ENCODE peak calls at places on chromosomes 7 and 10, in five cellular contexts. D is globus pallidus, U is iris pigment epithelial cell, R is D721Med, S is dorsolateral prefrontal cortex. Q is an unnamed sample.
A peak's percentile ranks its signal among the peaks of the same experiment; 100 is the strongest.

GRCh38 chr7:123748171-123748733 is 551 bp downstream of the WASL start:
- DNase-seq in R (no peak), D (peak; percentile 29), U (peak; percentile 40), S (peak; percentile 35), Q (peak; percentile 49)

GRCh38 chr7:69687739-69688431 is 89.6 kb downstream of the AUTS2 start:
- DNase-seq in U (no peak), S (no peak), R (no peak), D (no peak), Q (no peak)

GRCh38 chr7:36303202-36304098 is 86.2 kb upstream of the ANLN start:
- DNase-seq in D (peak; percentile 86), R (no peak), U (peak; percentile 86), S (peak; percentile 47), Q (peak; percentile 86)

GRCh38 chr7:1255083-1255816 is 22.6 kb downstream of the UNCX start:
- DNase-seq in R (no peak), U (no peak), D (no peak), S (no peak), Q (no peak)

GRCh38 chr10:84540022-84540616 is 211.7 kb downstream of the CCSER2 start:
- DNase-seq in U (peak; percentile 78), S (no peak), D (no peak), R (no peak), Q (peak; percentile 27)

GRCh38 chr10:91097313-91097712 is 123.2 kb upstream of the PCGF5 start:
- DNase-seq in S (no peak), R (no peak), U (no peak), D (no peak), Q (no peak)

GRCh38 chr7:67462781-67463191 is 466.2 kb downstream of the TYW1 start:
- DNase-seq in S (peak; percentile 73), D (peak; percentile 3), R (no peak), U (no peak), Q (no peak)

GRCh38 chr10:34598972-34599371 is 216.1 kb downstream of the PARD3 start:
- DNase-seq in D (no peak), R (no peak), S (no peak), U (peak; percentile 95), Q (no peak)

GRCh38 chr7:103640031-103640779 is 194.2 kb upstream of the SLC26A5 start:
- DNase-seq in D (no peak), U (peak; percentile 78), R (no peak), S (no peak), Q (no peak)

GRCh38 chr10:91410638-91411367 is 659 bp downstream of the HECTD2 start:
- DNase-seq in R (no peak), D (no peak), S (peak; percentile 49), U (peak; percentile 59), Q (no peak)

GRCh38 chr10:87659571-87660483 is at the start of gene PAPSS2:
- DNase-seq in U (peak; percentile 77), R (peak; percentile 31), D (no peak), S (peak; percentile 11), Q (peak; percentile 46)

GRCh38 chr7:38953971-38954370 is 23.7 kb upstream of the POU6F2 start:
- DNase-seq in S (no peak), D (no peak), U (no peak), R (no peak), Q (no peak)

GRCh38 chr7:110051386-110051785 is 1039.5 kb upstream of the LRRN3 start:
- DNase-seq in R (no peak), U (no peak), D (no peak), S (no peak), Q (no peak)

GRCh38 chr7:30817060-30817770 is 46.0 kb downstream of the MINDY4 start:
- DNase-seq in D (no peak), U (no peak), R (no peak), S (no peak), Q (no peak)

GRCh38 chr10:132402781-132403241 is 5.8 kb downstream of the PWWP2B start:
- DNase-seq in D (no peak), U (no peak), S (no peak), R (no peak), Q (no peak)

GRCh38 chr7:120052884-120053382 is 220.0 kb upstream of the KCND2 start:
- DNase-seq in D (no peak), U (peak; percentile 93), S (no peak), R (no peak), Q (peak; percentile 40)

GRCh38 chr10:23723796-23724195 is 284.9 kb downstream of the OTUD1 start:
- DNase-seq in D (no peak), R (no peak), S (no peak), U (no peak), Q (no peak)

GRCh38 chr10:44697096-44697495 is 214.0 kb upstream of the TMEM72 start:
- DNase-seq in S (no peak), D (no peak), U (peak; percentile 46), R (no peak), Q (no peak)

GRCh38 chr7:101959829-101960228 is 142.4 kb downstream of the CUX1 start:
- DNase-seq in U (no peak), D (no peak), S (no peak), R (no peak), Q (no peak)

GRCh38 chr10:21364196-21365114 is 161.0 kb downstream of the SKIDA1 start:
- DNase-seq in R (no peak), U (peak; percentile 84), S (no peak), D (no peak), Q (peak; percentile 68)

GRCh38 chr7:30475580-30475979 is 3.0 kb downstream of the NOD1 start:
- DNase-seq in S (no peak), R (no peak), U (peak; percentile 31), D (no peak), Q (no peak)

GRCh38 chr10:86967481-86967941 is 771 bp upstream of the ADIRF start:
- DNase-seq in D (no peak), R (no peak), U (no peak), S (peak; percentile 1), Q (no peak)

GRCh38 chr7:12893292-12893691 is 205.9 kb downstream of the ARL4A start:
- DNase-seq in D (no peak), S (no peak), R (no peak), U (peak; percentile 12), Q (no peak)

GRCh38 chr10:115001506-115002381 is 63.7 kb downstream of the TRUB1 start:
- DNase-seq in U (peak; percentile 16), S (no peak), R (no peak), D (peak; percentile 4), Q (no peak)

GRCh38 chr7:105389090-105389650 is 449 bp upstream of the SRPK2 start:
- DNase-seq in U (peak; percentile 53), D (peak; percentile 28), R (no peak), S (peak; percentile 22), Q (peak; percentile 57)

GRCh38 chr10:97673736-97674525 is 13.1 kb downstream of the AVPI1 start:
- DNase-seq in S (no peak), U (peak; percentile 52), R (no peak), D (no peak), Q (no peak)

GRCh38 chr10:86334515-86335085 is 32.0 kb downstream of the GRID1 start:
- DNase-seq in U (no peak), R (no peak), D (no peak), S (no peak), Q (peak; percentile 43)

GRCh38 chr7:16914771-16915170 is 33.0 kb upstream of the AGR3 start:
- DNase-seq in U (peak; percentile 78), S (no peak), D (no peak), R (no peak), Q (peak; percentile 61)

GRCh38 chr7:101688183-101688831 is 59.2 kb upstream of the MYL10 start:
- DNase-seq in U (peak; percentile 41), S (peak; percentile 82), D (peak; percentile 25), R (peak; percentile 87), Q (peak; percentile 79)

GRCh38 chr7:157688439-157689268 is 351.9 kb downstream of the DNAJB6 start:
- DNase-seq in R (no peak), D (no peak), U (no peak), S (no peak), Q (no peak)

GRCh38 chr10:98301664-98302319 is 33.8 kb upstream of the LOXL4 start:
- DNase-seq in D (no peak), R (no peak), U (no peak), S (no peak), Q (no peak)

GRCh38 chr7:129536323-129536722 is 34.0 kb downstream of the SMKR1 start:
- DNase-seq in S (no peak), D (no peak), U (no peak), R (no peak), Q (no peak)

GRCh38 chr7:129605960-129606644 is 5.4 kb upstream of the NRF1 start:
- DNase-seq in D (no peak), R (no peak), U (no peak), S (no peak), Q (no peak)

GRCh38 chr10:78707745-78708144 is 361.0 kb upstream of the ZMIZ1 start:
- DNase-seq in U (no peak), D (no peak), R (no peak), S (no peak), Q (no peak)